ENCODE peak calls at places on chromosomes 3 and 15, in five cellular contexts. I is EH; M is CD8-positive, alpha-beta T cell; F is AG09319; J is activated CD4-positive, alpha-beta T cell treated with anti-CD3 and anti-CD28 coated beads, Interleukin-2, amount 50 U/mL, for 1 hour. E is an unnamed sample.

GRCh38 chr15:39625856-39626255 is 45.0 kb downstream of the THBS1 start:
- DNase-seq in I (peak), M (no peak), F (no peak), J (no peak), E (no peak)

GRCh38 chr3:39065197-39065596 is 13.4 kb downstream of the WDR48 start:
- DNase-seq in I (peak), M (peak), F (no peak), J (peak), E (no peak)

GRCh38 chr3:16290007-16290826 is 25.2 kb downstream of the OXNAD1 start:
- DNase-seq in I (peak), M (peak), F (peak), J (peak), E (no peak)

GRCh38 chr3:124707667-124708066 is 22.6 kb upstream of the UMPS start:
- DNase-seq in I (peak), M (no peak), F (no peak), J (no peak), E (no peak)

GRCh38 chr3:51371943-51372557 is 13.0 kb upstream of the MANF start:
- DNase-seq in I (peak), M (peak), F (peak), J (peak), E (peak)

GRCh38 chr3:33218072-33218445 is 551 bp downstream of the SUSD5 start:
- DNase-seq in I (peak), M (no peak), F (no peak), J (no peak), E (no peak)

GRCh38 chr3:128407986-128408692 is 58.6 kb downstream of the DNAJB8 start:
- DNase-seq in I (no peak), M (no peak), F (no peak), J (no peak), E (no peak)

GRCh38 chr3:128849776-128850542 is 29.5 kb upstream of the ACAD9 start:
- DNase-seq in I (peak), M (no peak), F (no peak), J (no peak), E (no peak)

GRCh38 chr15:65309882-65310418 is 5.5 kb downstream of the RNU5B-1 start:
- DNase-seq in I (peak), M (no peak), F (no peak), J (no peak), E (no peak)

GRCh38 chr3:77139665-77140064 is 99.8 kb downstream of the ROBO2 start:
- DNase-seq in I (no peak), M (no peak), F (no peak), J (no peak), E (no peak)

GRCh38 chr3:21944251-21944650 is 193.2 kb upstream of the ZNF385D start:
- DNase-seq in I (no peak), M (no peak), F (no peak), J (no peak), E (peak)

GRCh38 chr15:74869726-74870407 is 3.3 kb downstream of the SCAMP2 start:
- DNase-seq in I (peak), M (no peak), F (no peak), J (no peak), E (no peak)

GRCh38 chr3:152811974-152812760 is 22.8 kb upstream of the P2RY1 start:
- DNase-seq in I (no peak), M (no peak), F (no peak), J (no peak), E (no peak)

GRCh38 chr15:63843901-63844317 is 10.2 kb upstream of the HERC1 start:
- DNase-seq in I (peak), M (no peak), F (no peak), J (no peak), E (no peak)

GRCh38 chr3:34277110-34277509 is 478.7 kb downstream of the PDCD6IP start:
- DNase-seq in I (no peak), M (no peak), F (no peak), J (no peak), E (no peak)

GRCh38 chr3:4987374-4988296 is 8.4 kb downstream of the BHLHE40 start:
- DNase-seq in I (no peak), M (no peak), F (no peak), J (no peak), E (no peak)

GRCh38 chr3:23002846-23003800 is 200.0 kb upstream of the UBE2E2 start:
- DNase-seq in I (peak), M (no peak), F (no peak), J (no peak), E (no peak)

GRCh38 chr3:108477511-108478147 is 32.8 kb downstream of the MYH15 start:
- DNase-seq in I (peak), M (peak), F (peak), J (peak), E (no peak)

GRCh38 chr15:67085818-67086649 is 20.6 kb downstream of the SMAD3 start:
- DNase-seq in I (peak), M (no peak), F (peak), J (no peak), E (peak)

GRCh38 chr15:32716216-32716959 is 1.4 kb upstream of the GREM1 start:
- DNase-seq in I (no peak), M (no peak), F (no peak), J (no peak), E (no peak)

E was measured in epithelial cell of proximal tubule.